ENCODE peak calls at places on chromosome 22, in nine cellular contexts. S is lower lobe of right lung; P is CD8-positive, alpha-beta T cell; H is thoracic aorta; O is NCI-H1092; Z is NCI-H187; K is AML-193; J is head of caudate nucleus; I is SHP77. N is an unnamed sample.

GRCh38 chr22:22085702-22086500 is 103.3 kb upstream of the TOP3B start:
- DNase-seq in S (no peak), P (no peak), H (no peak), O (no peak), Z (no peak), K (no peak), J (no peak), I (no peak), N (no peak)

GRCh38 chr22:21803859-21804258 is 63.6 kb downstream of the MAPK1 start:
- DNase-seq in S (no peak), P (no peak), H (no peak), O (no peak), Z (no peak), K (no peak), J (no peak), I (no peak), N (no peak)

GRCh38 chr22:50626856-50627451 is 998 bp downstream of the ARSA start:
- DNase-seq in S (no peak), P (no peak), H (no peak), O (no peak), Z (no peak), K (no peak), J (no peak), I (no peak), N (no peak)

GRCh38 chr22:24230911-24231656 is 13.8 kb downstream of the GGT5 start:
- DNase-seq in S (peak; percentile 82), P (peak; percentile 67), H (no peak), O (peak; percentile 21), Z (no peak), K (no peak), J (no peak), I (no peak), N (peak; percentile 36)

GRCh38 chr22:29480512-29481264 is 670 bp downstream of the NEFH start:
- DNase-seq in S (peak; percentile 59), P (peak; percentile 11), H (no peak), O (no peak), Z (no peak), K (no peak), J (no peak), I (no peak), N (no peak)

GRCh38 chr22:45473626-45474237 is 29.0 kb upstream of the FBLN1 start:
- DNase-seq in S (peak; percentile 6), P (no peak), H (no peak), O (no peak), Z (no peak), K (no peak), J (no peak), I (no peak), N (no peak)

GRCh38 chr22:33302549-33302948 is 244.4 kb upstream of the SYN3 start:
- DNase-seq in S (no peak), P (no peak), H (no peak), O (no peak), Z (no peak), K (no peak), J (no peak), I (no peak), N (no peak)

GRCh38 chr22:50704510-50705218 is 32.0 kb downstream of the SHANK3 start:
- DNase-seq in S (peak; percentile 44), P (no peak), H (no peak), O (no peak), Z (no peak), K (no peak), J (no peak), I (no peak), N (no peak)

GRCh38 chr22:39748877-39749276 is 144.7 kb downstream of the ENTHD1 start:
- DNase-seq in S (no peak), P (no peak), H (no peak), O (no peak), Z (peak; percentile 4), K (no peak), J (no peak), I (peak; percentile 26), N (no peak)

GRCh38 chr22:23387827-23388491 is 192.1 kb downstream of the IGLL1 start:
- DNase-seq in S (no peak), P (no peak), H (no peak), O (no peak), Z (no peak), K (no peak), J (no peak), I (no peak), N (no peak)

GRCh38 chr22:40009231-40009769 is 14.5 kb downstream of the FAM83F start:
- DNase-seq in S (peak; percentile 36), P (no peak), H (no peak), O (peak; percentile 67), Z (no peak), K (no peak), J (no peak), I (peak; percentile 87), N (no peak)

GRCh38 chr22:41862530-41863266 is 29.8 kb downstream of the SREBF2 start:
- DNase-seq in S (no peak), P (no peak), H (no peak), O (no peak), Z (peak; percentile 34), K (no peak), J (no peak), I (no peak), N (no peak)

GRCh38 chr22:42930810-42931420 is 73.8 kb upstream of the ARFGAP3 start:
- DNase-seq in S (no peak), P (no peak), H (no peak), O (no peak), Z (no peak), K (no peak), J (no peak), I (no peak), N (no peak)